ENCODE peak calls at places on chromosomes 7 and 10, in four cellular contexts. V is iPS-NIHi11; M is CD8-positive, alpha-beta memory T cell; J is stromal cell of bone marrow. B is an unnamed sample.
A peak's percentile ranks its signal among the peaks of the same experiment; 100 is the strongest.

GRCh38 chr10:119364941-119365340 is 157.6 kb downstream of the GRK5 start:
- DNase-seq in V (no peak), M (no peak), J (no peak), B (no peak)

GRCh38 chr10:5888843-5889623 is 660 bp downstream of the ANKRD16 start:
- DNase-seq in V (peak; percentile 62), M (peak; percentile 40), J (no peak), B (peak; percentile 87)

GRCh38 chr7:47580175-47580701 is 1.7 kb downstream of the TNS3 start:
- DNase-seq in V (no peak), M (no peak), J (no peak), B (peak; percentile 59)

GRCh38 chr10:58967551-58968418 is 208.7 kb upstream of the PHYHIPL start:
- DNase-seq in V (peak; percentile 76), M (no peak), J (no peak), B (peak; percentile 97)

GRCh38 chr7:158022601-158023000 is 565.0 kb downstream of the PTPRN2 start:
- DNase-seq in V (no peak), M (no peak), J (no peak), B (peak; percentile 26)

GRCh38 chr10:124874-125273 is 10.4 kb upstream of the ZMYND11 start:
- DNase-seq in V (no peak), M (no peak), J (no peak), B (no peak)

GRCh38 chr10:98246911-98247820 is 20.8 kb downstream of the LOXL4 start:
- DNase-seq in V (no peak), M (no peak), J (no peak), B (no peak)

GRCh38 chr10:48470115-48470892 is 134.6 kb downstream of the ARHGAP22 start:
- DNase-seq in V (peak; percentile 59), M (no peak), J (no peak), B (peak; percentile 91)

GRCh38 chr10:60848126-60848525 is 69.8 kb downstream of the CDK1 start:
- DNase-seq in V (no peak), M (no peak), J (peak; percentile 12), B (no peak)

GRCh38 chr7:155348806-155349205 is 51.1 kb downstream of the INSIG1 start:
- DNase-seq in V (no peak), M (no peak), J (no peak), B (no peak)

GRCh38 chr7:36288501-36288900 is 101.2 kb upstream of the ANLN start:
- DNase-seq in V (no peak), M (no peak), J (no peak), B (no peak)

GRCh38 chr7:140230862-140231778 is 54.3 kb upstream of the KDM7A start:
- DNase-seq in V (peak; percentile 88), M (peak; percentile 57), J (no peak), B (peak; percentile 98)

GRCh38 chr7:116185956-116186355 is 24.4 kb upstream of the TES start:
- DNase-seq in V (no peak), M (no peak), J (no peak), B (no peak)

GRCh38 chr7:32916006-32916405 is 24.4 kb upstream of the KBTBD2 start:
- DNase-seq in V (no peak), M (no peak), J (no peak), B (no peak)

GRCh38 chr10:47262606-47263295 is 37.2 kb upstream of the GDF10 start:
- DNase-seq in V (no peak), M (no peak), J (peak; percentile 57), B (no peak)

GRCh38 chr7:54060643-54061042 is 481.5 kb upstream of the VSTM2A start:
- DNase-seq in V (no peak), M (no peak), J (no peak), B (no peak)

GRCh38 chr10:86793696-86794095 is 37.3 kb downstream of the BMPR1A start:
- DNase-seq in V (no peak), M (no peak), J (no peak), B (peak; percentile 59)

GRCh38 chr10:19922236-19922963 is 106.2 kb downstream of the PLXDC2 start:
- DNase-seq in V (no peak), M (no peak), J (peak; percentile 91), B (no peak)

GRCh38 chr10:84224411-84225028 is 824 bp downstream of the LRIT2 start:
- DNase-seq in V (peak; percentile 76), M (no peak), J (no peak), B (peak; percentile 87)

GRCh38 chr10:23892296-23892695 is 316.6 kb upstream of the KIAA1217 start:
- DNase-seq in V (no peak), M (no peak), J (no peak), B (no peak)

GRCh38 chr10:18793951-18794350 is 134.7 kb downstream of the ARL5B start:
- DNase-seq in V (no peak), M (no peak), J (no peak), B (no peak)

GRCh38 chr7:44184221-44184873 is 4.9 kb downstream of the GCK start:
- DNase-seq in V (peak; percentile 49), M (no peak), J (peak; percentile 67), B (peak; percentile 82)